ENCODE peak calls at places on chromosomes 11 and 22, in seven cellular contexts. C is H1, W is HCT116, E is SK-N-SH, F is GM12878, K is K562, X is HepG2. J is an unnamed sample.

GRCh38 chr22:25051983-25052710 is 99.6 kb downstream of the KIAA1671 start:
- DNase-seq in E (peak; percentile 76), K (no peak), X (peak; percentile 8), W (no peak), F (no peak), C (no peak), J (no peak)

GRCh38 chr22:46110215-46110614 is 40.1 kb upstream of the PPARA start:
- DNase-seq in C (no peak), E (no peak), K (peak; percentile 52), X (no peak), W (no peak), F (no peak), J (no peak)

GRCh38 chr11:62446091-62446490 is 27.3 kb downstream of the SCGB1A1 start:
- DNase-seq in X (no peak), W (no peak), E (no peak), K (no peak), F (no peak), C (no peak), J (no peak)

GRCh38 chr11:31499576-31500178 is 9.7 kb downstream of the IMMP1L start:
- DNase-seq in X (no peak), W (no peak), C (no peak), F (no peak), K (no peak), E (no peak), J (no peak)

GRCh38 chr22:24465566-24465965 is 29.6 kb upstream of the UPB1 start:
- DNase-seq in C (no peak), K (peak; percentile 41), W (peak; percentile 3), E (no peak), X (peak; percentile 24), F (no peak), J (no peak)

GRCh38 chr11:19345848-19346681 is 105.3 kb upstream of the E2F8 start:
- DNase-seq in E (peak; percentile 84), X (no peak), C (no peak), F (no peak), W (no peak), K (no peak), J (no peak)

GRCh38 chr11:120801801-120802689 is 221.9 kb upstream of the TBCEL start:
- DNase-seq in E (peak; percentile 83), K (peak; percentile 60), X (peak; percentile 28), F (no peak), C (peak; percentile 25), W (peak; percentile 32), J (peak; percentile 88)

GRCh38 chr11:32960553-32961164 is 55.0 kb upstream of the DEPDC7 start:
- DNase-seq in C (no peak), E (peak; percentile 30), W (peak; percentile 28), X (peak; percentile 52), F (peak; percentile 21), K (peak; percentile 55), J (peak; percentile 5)

GRCh38 chr11:132312616-132313210 is 942.3 kb downstream of the NTM start:
- DNase-seq in X (no peak), E (peak; percentile 65), K (peak; percentile 5), W (no peak), C (peak; percentile 23), F (no peak), J (no peak)

GRCh38 chr22:38940985-38941384 is 16.4 kb upstream of the APOBEC3A start:
- DNase-seq in F (no peak), W (no peak), K (no peak), X (no peak), E (no peak), C (no peak), J (no peak)

GRCh38 chr11:2944953-2945756 is 15.9 kb upstream of the PHLDA2 start:
- DNase-seq in X (no peak), W (no peak), E (peak; percentile 85), K (no peak), C (peak; percentile 39), F (no peak), J (no peak)

GRCh38 chr11:133907216-133907615 is 49.6 kb downstream of the IGSF9B start:
- DNase-seq in F (no peak), X (no peak), E (no peak), C (no peak), K (no peak), W (no peak), J (no peak)

GRCh38 chr11:3723014-3723708 is 52.0 kb upstream of the CHRNA10 start:
- DNase-seq in F (no peak), X (no peak), W (no peak), C (no peak), K (no peak), E (no peak), J (no peak)

GRCh38 chr11:23359297-23359696 is 499.0 kb upstream of the CCDC179 start:
- DNase-seq in K (no peak), C (no peak), W (no peak), E (no peak), F (no peak), X (peak; percentile 20), J (no peak)

GRCh38 chr11:531826-532511 is 3.4 kb downstream of the HRAS start:
- DNase-seq in E (no peak), K (no peak), C (no peak), X (no peak), F (no peak), W (no peak), J (no peak)

GRCh38 chr11:19474954-19475811 is 234.4 kb upstream of the E2F8 start:
- DNase-seq in K (no peak), W (no peak), E (peak; percentile 26), F (peak; percentile 76), X (no peak), C (no peak), J (no peak)

GRCh38 chr11:126403039-126403438 is 47.6 kb downstream of the ST3GAL4 start:
- DNase-seq in E (no peak), W (no peak), F (no peak), X (no peak), C (no peak), K (no peak), J (no peak)

GRCh38 chr22:46829140-46829891 is 66.9 kb downstream of the TBC1D22A start:
- DNase-seq in E (peak; percentile 18), K (no peak), X (no peak), C (no peak), W (no peak), F (no peak), J (no peak)

GRCh38 chr11:1262172-1263006 is 39.5 kb downstream of the MUC5B start:
- DNase-seq in W (peak; percentile 83), F (peak; percentile 52), C (peak; percentile 62), X (peak; percentile 82), E (peak; percentile 94), K (peak; percentile 91), J (peak; percentile 72)

DNA sequence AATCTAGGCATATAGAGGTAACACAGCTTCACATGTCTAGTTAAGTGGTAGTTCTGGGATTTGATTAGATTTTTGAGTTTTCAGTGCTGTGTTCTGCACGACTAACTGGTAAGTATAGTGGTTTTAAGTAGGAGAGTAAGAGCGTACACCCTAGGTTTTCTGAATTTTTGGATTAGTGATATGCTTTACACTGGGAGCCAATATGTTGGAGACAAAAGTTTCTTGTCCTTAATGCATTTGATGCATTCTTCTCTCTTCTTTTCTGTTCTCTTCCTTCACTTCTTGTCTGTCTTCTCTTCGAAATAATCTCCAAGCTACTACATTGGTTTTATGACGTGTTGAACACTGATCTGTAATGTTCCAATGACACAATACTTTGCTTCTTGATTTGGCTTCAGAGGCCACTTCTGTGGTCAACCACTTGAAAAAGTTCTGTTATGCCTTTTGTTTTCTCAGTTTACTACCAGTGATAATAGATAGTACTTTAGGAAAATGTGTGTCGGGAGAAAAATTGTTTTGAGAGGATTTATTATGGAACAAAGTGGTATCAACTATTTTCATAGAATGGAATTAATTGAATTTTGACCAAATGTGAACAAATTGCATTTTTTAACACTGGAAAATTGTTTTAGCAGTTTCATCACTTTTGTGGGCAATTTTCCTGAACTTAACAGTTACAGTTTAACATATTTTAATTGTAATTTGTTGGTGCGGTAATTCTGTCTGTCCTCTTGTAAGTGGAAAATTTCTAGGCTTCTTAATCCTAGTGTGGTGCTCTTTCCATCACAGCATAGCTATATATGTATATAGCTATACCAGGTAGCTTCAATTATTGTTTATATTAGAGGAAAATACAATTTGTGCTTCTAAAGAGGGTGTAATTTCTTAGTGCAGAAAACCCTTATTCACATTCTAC is 2.6 kb downstream of the PDE3B start:
- DNase-seq in X (no peak), E (no peak), C (no peak), W (no peak), F (no peak), K (peak; percentile 60), J (no peak)
- TF ChIP-seq JUND in X (no peak), E (no peak), C (no peak), W (no peak), F (no peak), K (no peak), J (no peak)

GRCh38 chr11:28107726-28108618 is at the start of the genes KIF18A and METTL15:
- DNase-seq in E (peak; percentile 87), W (peak; percentile 97), F (peak; percentile 96), C (peak; percentile 98), X (peak; percentile 96), K (peak; percentile 99), J (peak; percentile 67)

GRCh38 chr11:28107331-28107725 is 628 bp downstream of the KIF18A start:
- DNase-seq in E (peak; percentile 18), W (no peak), C (no peak), K (peak; percentile 61), X (peak; percentile 12), F (peak; percentile 21), J (no peak)

GRCh38 chr11:28110839-28111235 is 2.6 kb downstream of the METTL15 start:
- DNase-seq in X (no peak), E (no peak), C (no peak), F (no peak), K (no peak), W (no peak), J (peak; percentile 27)

GRCh38 chr11:28108909-28109308 is 721 bp downstream of the METTL15 start:
- DNase-seq in C (no peak), X (no peak), K (no peak), F (no peak), E (no peak), W (no peak), J (no peak)

GRCh38 chr11:28110108-28110838 is 2.1 kb downstream of the METTL15 start:
- DNase-seq in E (peak; percentile 60), K (peak; percentile 91), W (peak; percentile 65), F (peak; percentile 25), X (peak; percentile 68), C (peak; percentile 29), J (peak; percentile 31)
- TF ChIP-seq JUND in E (no peak), K (peak; percentile 60), W (no peak), F (no peak), X (peak; percentile 75), C (peak; percentile 61), J (no peak)

DNA sequence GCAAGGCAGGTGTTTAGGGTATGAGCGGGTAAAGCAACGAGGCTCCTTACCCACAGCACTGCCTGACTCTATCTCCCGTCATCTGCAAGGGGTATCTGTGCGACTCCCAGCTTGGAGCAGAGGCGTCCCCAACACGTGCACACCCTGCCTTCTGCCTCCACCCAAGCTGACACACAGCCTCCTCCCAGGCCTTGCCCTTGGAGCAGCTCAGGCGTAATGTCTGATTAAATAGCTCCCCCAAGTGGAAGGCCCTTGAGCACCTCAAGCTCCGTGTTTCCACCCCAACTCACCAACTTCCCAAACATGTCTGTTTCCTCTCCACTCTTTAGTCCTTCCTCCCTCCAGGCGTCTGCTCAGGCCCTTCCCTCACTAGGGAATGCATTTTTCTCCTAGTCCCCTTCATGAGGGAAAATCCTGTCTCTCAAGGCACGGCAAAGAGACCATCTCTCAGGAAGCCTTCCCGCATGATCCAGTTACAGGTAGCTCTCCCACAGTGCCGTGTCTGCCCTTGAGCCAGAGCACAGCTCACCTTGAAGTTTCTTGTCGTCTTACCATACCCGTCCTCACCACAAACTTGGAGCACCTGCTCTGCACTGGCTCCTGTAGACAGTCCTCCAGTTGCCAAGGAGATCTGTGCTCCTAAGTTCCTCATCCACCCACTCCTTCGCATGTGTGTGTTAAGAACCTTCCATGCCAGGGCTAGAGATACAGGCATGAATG is 15.8 kb downstream of the CYB5R2 start:
- DNase-seq in W (peak; percentile 28), F (no peak), X (peak; percentile 67), K (peak; percentile 76), C (no peak), E (peak; percentile 68), J (peak; percentile 46)
- TF ChIP-seq JUND in W (no peak), F (no peak), X (no peak), K (no peak), C (no peak), E (no peak), J (no peak)

GRCh38 chr11:64132982-64133705 is 32.8 kb downstream of the MACROD1 start:
- DNase-seq in W (no peak), F (no peak), K (no peak), C (no peak), X (no peak), E (no peak), J (no peak)
- TF ChIP-seq JUND in W (no peak), F (no peak), K (no peak), C (no peak), X (no peak), E (no peak), J (no peak)

J was measured in T47D.